ENCODE peak calls at places on chromosomes 5 and 9, in eight cellular contexts. V, I, O, Z, S, W, A and B are unnamed samples.

GRCh38 chr9:72082536-72082935 is 22.1 kb upstream of the C9orf57 start:
- DNase-seq in I (no peak), O (no peak), A (no peak), Z (no peak), V (no peak), S (no peak), W (no peak), B (no peak)

GRCh38 chr5:135139397-135140134 is 105.5 kb upstream of the PITX1 start:
- DNase-seq in W (no peak), Z (no peak), A (peak; percentile 88), V (peak; percentile 88), O (no peak), I (no peak), S (no peak), B (peak; percentile 80)

GRCh38 chr5:17487180-17487512 is 10.9 kb upstream of the TAF11L2 start:
- DNase-seq in Z (no peak), I (no peak), S (no peak), V (no peak), A (peak; percentile 1), W (no peak), O (no peak), B (no peak)

GRCh38 chr5:150224483-150225027 is 34.7 kb downstream of the SLC6A7 start:
- DNase-seq in V (peak; percentile 28), O (no peak), A (peak; percentile 27), Z (no peak), S (no peak), I (no peak), W (no peak), B (no peak)

GRCh38 chr5:76999451-76999850 is 30.8 kb upstream of the AGGF1 start:
- DNase-seq in S (no peak), V (peak; percentile 67), A (peak; percentile 91), W (no peak), I (no peak), O (no peak), Z (no peak), B (peak; percentile 34)

GRCh38 chr9:97773723-97774122 is 76.6 kb upstream of the XPA start:
- DNase-seq in V (peak; percentile 52), A (peak; percentile 49), W (peak; percentile 34), Z (no peak), S (no peak), O (no peak), I (no peak), B (no peak)

GRCh38 chr5:153476767-153477166 is 13.7 kb upstream of the GRIA1 start:
- DNase-seq in V (peak; percentile 79), W (no peak), S (no peak), A (peak; percentile 89), I (no peak), O (no peak), Z (no peak), B (peak; percentile 54)

GRCh38 chr9:21968331-21969010 is 25.7 kb downstream of the CDKN2A start:
- DNase-seq in S (no peak), W (no peak), Z (no peak), A (no peak), V (peak; percentile 29), O (no peak), I (no peak), B (no peak)

GRCh38 chr5:78213799-78214198 is 80.7 kb downstream of the AP3B1 start:
- DNase-seq in Z (no peak), W (no peak), A (no peak), O (no peak), V (no peak), S (no peak), I (no peak), B (no peak)

GRCh38 chr9:116207371-116208111 is 54.0 kb downstream of the PAPPA start:
- DNase-seq in Z (no peak), W (no peak), O (no peak), I (no peak), S (no peak), V (no peak), A (no peak), B (no peak)

GRCh38 chr5:93431255-93431654 is 149.8 kb downstream of the NR2F1-AS1 start:
- DNase-seq in V (no peak), A (no peak), S (no peak), W (no peak), I (no peak), O (no peak), Z (no peak), B (no peak)

GRCh38 chr5:140349244-140349643 is 2.8 kb upstream of the HBEGF start:
- DNase-seq in I (no peak), O (no peak), V (peak; percentile 31), Z (no peak), W (no peak), S (no peak), A (peak; percentile 36), B (no peak)

GRCh38 chr9:80561526-80561925 is 989.8 kb downstream of the TLE4 start:
- DNase-seq in Z (no peak), W (no peak), I (no peak), V (no peak), S (no peak), A (peak; percentile 3), O (no peak), B (no peak)

GRCh38 chr9:27162045-27162444 is 53.0 kb downstream of the TEK start:
- DNase-seq in V (peak; percentile 73), I (no peak), A (peak; percentile 71), O (no peak), Z (no peak), W (no peak), S (no peak), B (no peak)

GRCh38 chr9:7780261-7780988 is 19.2 kb downstream of the DMAC1 start:
- DNase-seq in V (peak; percentile 72), I (peak; percentile 62), A (peak; percentile 80), S (no peak), W (no peak), O (no peak), Z (no peak), B (peak; percentile 54)

GRCh38 chr9:76394896-76395244 is 644 bp upstream of the RFK start:
- DNase-seq in A (no peak), O (peak; percentile 72), W (peak; percentile 40), S (no peak), V (no peak), Z (peak; percentile 21), I (peak; percentile 75), B (no peak)

GRCh38 chr5:26192496-26192895 is 845.9 kb downstream of the CDH9 start:
- DNase-seq in W (no peak), V (no peak), A (no peak), S (no peak), O (no peak), I (no peak), Z (no peak), B (no peak)

GRCh38 chr9:129567842-129568559 is 52.9 kb downstream of the C9orf50 start:
- DNase-seq in A (peak; percentile 79), V (peak; percentile 75), S (peak; percentile 62), O (no peak), I (no peak), Z (no peak), W (no peak), B (no peak)

GRCh38 chr9:137407590-137408300 is 15.2 kb downstream of the EXD3 start:
- DNase-seq in I (no peak), Z (no peak), O (no peak), S (peak; percentile 92), V (peak; percentile 13), A (no peak), W (peak; percentile 67), B (no peak)

GRCh38 chr5:108417166-108417670 is 35.3 kb upstream of the FBXL17 start:
- DNase-seq in S (no peak), I (no peak), A (no peak), O (no peak), Z (no peak), V (no peak), W (no peak), B (no peak)

GRCh38 chr5:108418172-108418571 is 36.3 kb upstream of the FBXL17 start:
- DNase-seq in I (no peak), Z (peak; percentile 16), W (peak; percentile 74), V (peak; percentile 20), A (no peak), S (no peak), O (no peak), B (no peak)

GRCh38 chr5:108421713-108422112 is 39.8 kb upstream of the FBXL17 start:
- DNase-seq in A (peak; percentile 13), I (no peak), S (no peak), W (no peak), V (no peak), O (no peak), Z (no peak), B (no peak)

GRCh38 chr5:108420755-108421154 is 38.9 kb upstream of the FBXL17 start:
- DNase-seq in A (no peak), V (no peak), O (no peak), S (no peak), W (no peak), Z (no peak), I (no peak), B (no peak)

DNA sequence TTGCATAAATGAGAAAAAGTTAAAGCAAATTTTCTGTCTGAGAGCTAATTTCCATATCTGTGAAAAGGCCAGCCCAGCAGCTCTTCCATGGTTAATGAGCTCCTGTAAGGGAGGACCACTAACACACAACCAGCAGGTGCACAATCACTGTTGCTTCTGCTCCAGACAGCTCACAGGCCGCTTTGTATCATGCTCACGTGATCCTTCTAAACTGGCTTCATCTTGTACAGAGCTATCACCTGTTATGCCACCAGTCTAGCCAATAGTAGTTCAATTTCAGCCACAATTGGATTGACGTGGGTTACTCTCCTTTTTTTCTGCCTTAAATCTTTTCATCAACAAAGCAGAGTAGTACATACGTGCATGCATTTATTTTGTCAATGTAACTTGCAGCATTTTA is 38.3 kb upstream of the FBXL17 start:
- DNase-seq in I (no peak), A (no peak), V (no peak), O (peak; percentile 2), W (no peak), Z (no peak), S (no peak), B (no peak)
- TF ChIP-seq CTCF in I (no peak), A (no peak), V (no peak), O (no peak), W (no peak), Z (no peak), S (no peak), B (no peak)

DNA sequence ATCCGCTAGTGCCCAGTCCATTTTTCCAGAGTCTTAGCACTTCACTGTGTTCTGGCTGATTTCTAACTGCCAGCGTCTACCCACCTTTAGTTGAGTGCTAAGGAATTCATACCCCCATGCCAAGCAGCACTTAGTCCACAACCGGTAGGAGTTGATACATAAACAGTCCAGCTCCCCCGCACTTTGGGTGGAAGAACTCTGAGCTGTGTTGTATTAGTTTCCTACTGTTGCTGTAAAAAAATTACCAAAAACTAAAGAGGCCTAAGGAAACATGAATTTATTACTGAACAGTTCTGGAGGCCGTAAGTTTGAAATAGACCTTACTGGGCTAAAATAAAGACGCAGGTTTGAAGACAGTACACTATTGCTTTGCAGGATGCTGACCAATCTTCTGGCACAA is 87.6 kb downstream of the SLC24A2 start:
- DNase-seq in Z (no peak), V (no peak), I (no peak), S (no peak), O (no peak), W (no peak), A (no peak), B (no peak)
- H3K4me3 ChIP-seq in Z (no peak overlapping the region), V (no peak overlapping the region), I (no peak overlapping the region), S (no peak overlapping the region), O (no peak overlapping the region), W (no peak overlapping the region), A (no peak overlapping the region), B (no peak overlapping the region)

GRCh38 chr5:1948111-1948510 is 65.4 kb upstream of the IRX4 start:
- DNase-seq in W (no peak), V (no peak), I (no peak), Z (no peak), O (no peak), S (no peak), A (no peak), B (no peak)
- TF ChIP-seq CTCF in W (no peak), V (no peak), I (no peak), Z (no peak), O (no peak), S (no peak), A (no peak), B (no peak)

GRCh38 chr5:89513299-89514044 is 630.5 kb upstream of the MEF2C start:
- DNase-seq in A (peak; percentile 31), V (no peak), O (no peak), Z (no peak), S (no peak), I (no peak), W (no peak), B (no peak)
- H3K4me3 ChIP-seq in A (no peak overlapping the region), V (no peak overlapping the region), O (no peak overlapping the region), Z (no peak overlapping the region), S (no peak overlapping the region), I (no peak overlapping the region), W (no peak overlapping the region), B (no peak overlapping the region)